ENCODE peak calls at places on chromosome 12, in seven cellular contexts. One of them, this sample, is unnamed.

GRCh38 chr12:127162902-127163301 is 1104.1 kb upstream of the TMEM132C start:
- DNase-seq in naive thymus-derived CD8-positive, alpha-beta T cell: peak
- DNase-seq in NCI-H774: no peak
- DNase-seq in HFFc6: peak
- DNase-seq in sigmoid colon: no peak
- DNase-seq in Right ventricle myocardium superior: no peak
- DNase-seq in HTR-8/SVneo: peak
- DNase-seq in this sample: peak

GRCh38 chr12:125734137-125734536 is 668.9 kb downstream of the AACS start:
- DNase-seq in naive thymus-derived CD8-positive, alpha-beta T cell: no peak
- DNase-seq in NCI-H774: no peak
- DNase-seq in HFFc6: no peak
- DNase-seq in sigmoid colon: no peak
- DNase-seq in Right ventricle myocardium superior: no peak
- DNase-seq in HTR-8/SVneo: no peak
- DNase-seq in this sample: no peak

GRCh38 chr12:13198921-13199320 is 2.4 kb downstream of the EMP1 start:
- DNase-seq in naive thymus-derived CD8-positive, alpha-beta T cell: no peak
- DNase-seq in NCI-H774: no peak
- DNase-seq in HFFc6: no peak
- DNase-seq in sigmoid colon: no peak
- DNase-seq in Right ventricle myocardium superior: no peak
- DNase-seq in HTR-8/SVneo: no peak
- DNase-seq in this sample: no peak

GRCh38 chr12:117819160-117819559 is 149.6 kb downstream of the KSR2 start:
- DNase-seq in naive thymus-derived CD8-positive, alpha-beta T cell: no peak
- DNase-seq in NCI-H774: no peak
- DNase-seq in HFFc6: no peak
- DNase-seq in sigmoid colon: no peak
- DNase-seq in Right ventricle myocardium superior: no peak
- DNase-seq in HTR-8/SVneo: no peak
- DNase-seq in this sample: no peak

GRCh38 chr12:124883263-124883876 is 19.7 kb upstream of the SCARB1 start:
- DNase-seq in naive thymus-derived CD8-positive, alpha-beta T cell: no peak
- DNase-seq in NCI-H774: no peak
- DNase-seq in HFFc6: no peak
- DNase-seq in sigmoid colon: no peak
- DNase-seq in Right ventricle myocardium superior: no peak
- DNase-seq in HTR-8/SVneo: no peak
- DNase-seq in this sample: no peak

GRCh38 chr12:75364918-75365317 is 26.0 kb upstream of the GLIPR1L2 start:
- DNase-seq in naive thymus-derived CD8-positive, alpha-beta T cell: no peak
- DNase-seq in NCI-H774: no peak
- DNase-seq in HFFc6: no peak
- DNase-seq in sigmoid colon: no peak
- DNase-seq in Right ventricle myocardium superior: no peak
- DNase-seq in HTR-8/SVneo: no peak
- DNase-seq in this sample: peak

GRCh38 chr12:100295764-100296555 is 29.0 kb downstream of the SCYL2 start:
- DNase-seq in naive thymus-derived CD8-positive, alpha-beta T cell: no peak
- DNase-seq in NCI-H774: no peak
- DNase-seq in HFFc6: peak
- DNase-seq in sigmoid colon: no peak
- DNase-seq in Right ventricle myocardium superior: no peak
- DNase-seq in HTR-8/SVneo: no peak
- DNase-seq in this sample: peak

GRCh38 chr12:12684375-12685106 is 11.4 kb downstream of the GPR19 start:
- DNase-seq in naive thymus-derived CD8-positive, alpha-beta T cell: no peak
- DNase-seq in NCI-H774: peak
- DNase-seq in HFFc6: peak
- DNase-seq in sigmoid colon: no peak
- DNase-seq in Right ventricle myocardium superior: no peak
- DNase-seq in HTR-8/SVneo: peak
- DNase-seq in this sample: peak

GRCh38 chr12:53221203-53222076 is 10.6 kb downstream of the RARG start:
- DNase-seq in naive thymus-derived CD8-positive, alpha-beta T cell: no peak
- DNase-seq in NCI-H774: peak
- DNase-seq in HFFc6: no peak
- DNase-seq in sigmoid colon: peak
- DNase-seq in Right ventricle myocardium superior: peak
- DNase-seq in HTR-8/SVneo: peak
- DNase-seq in this sample: peak

GRCh38 chr12:131380220-131380957 is 330.5 kb upstream of the SFSWAP start:
- DNase-seq in naive thymus-derived CD8-positive, alpha-beta T cell: no peak
- DNase-seq in NCI-H774: no peak
- DNase-seq in HFFc6: no peak
- DNase-seq in sigmoid colon: peak
- DNase-seq in Right ventricle myocardium superior: no peak
- DNase-seq in HTR-8/SVneo: no peak
- DNase-seq in this sample: no peak

GRCh38 chr12:53729659-53730058 is 2.4 kb upstream of the CALCOCO1 start:
- DNase-seq in naive thymus-derived CD8-positive, alpha-beta T cell: no peak
- DNase-seq in NCI-H774: no peak
- DNase-seq in HFFc6: no peak
- DNase-seq in sigmoid colon: no peak
- DNase-seq in Right ventricle myocardium superior: no peak
- DNase-seq in HTR-8/SVneo: no peak
- DNase-seq in this sample: no peak

This sample was measured in AG20443.